ENCODE peak calls at places on chromosomes 5 and 9, in six cellular contexts. Q is amniotic stem cell; F is AG04450; C is AG08395; J is stimulated activated CD4-positive, alpha-beta T cell treated with anti-CD3 and anti-CD28 coated beads, Interleukin-2, amount 100 ng/mL, for 48 hours; G is hepatic stellate cell. D is an unnamed sample.
A peak's percentile ranks its signal among the peaks of the same experiment; 100 is the strongest.

GRCh38 chr9:88278036-88278435 is 110.2 kb upstream of the SPIN1 start:
- DNase-seq in Q (no peak), F (no peak), C (no peak), J (no peak), G (no peak), D (no peak)

GRCh38 chr5:135695656-135696055 is 116.9 kb upstream of the CXCL14 start:
- DNase-seq in Q (no peak), F (no peak), C (no peak), J (no peak), G (no peak), D (no peak)

GRCh38 chr9:99199938-99200539 is 21.7 kb downstream of the ALG2 start:
- DNase-seq in Q (no peak), F (no peak), C (no peak), J (no peak), G (no peak), D (no peak)

GRCh38 chr9:4297795-4298254 is 2.0 kb downstream of the GLIS3 start:
- DNase-seq in Q (peak; percentile 32), F (no peak), C (peak; percentile 23), J (peak; percentile 34), G (peak; percentile 46), D (peak; percentile 84)

GRCh38 chr9:22117511-22118388 is 108.6 kb upstream of the CDKN2B start:
- DNase-seq in Q (no peak), F (no peak), C (no peak), J (no peak), G (no peak), D (peak; percentile 66)

GRCh38 chr9:37290881-37291485 is 131.5 kb upstream of the GRHPR start:
- DNase-seq in Q (peak; percentile 35), F (peak; percentile 29), C (peak; percentile 60), J (no peak), G (peak; percentile 48), D (peak; percentile 85)

GRCh38 chr5:178424141-178424855 is 165.9 kb downstream of the COL23A1 start:
- DNase-seq in Q (no peak), F (no peak), C (no peak), J (no peak), G (no peak), D (no peak)

GRCh38 chr9:123642291-123643278 is 286.6 kb downstream of the CRB2 start:
- DNase-seq in Q (no peak), F (no peak), C (no peak), J (no peak), G (no peak), D (no peak)

GRCh38 chr9:131411719-131412681 is 18.1 kb downstream of the PRRC2B start:
- DNase-seq in Q (no peak), F (no peak), C (no peak), J (no peak), G (no peak), D (no peak)

GRCh38 chr5:97181856-97182545 is 1.0 kb downstream of the RIOK2 start:
- DNase-seq in Q (no peak), F (no peak), C (no peak), J (no peak), G (no peak), D (peak; percentile 22)

GRCh38 chr5:142484821-142485387 is 160.1 kb upstream of the SPRY4 start:
- DNase-seq in Q (no peak), F (no peak), C (no peak), J (no peak), G (no peak), D (peak; percentile 72)

GRCh38 chr5:145750194-145750593 is 84.9 kb downstream of the PRELID2 start:
- DNase-seq in Q (no peak), F (no peak), C (no peak), J (no peak), G (no peak), D (peak; percentile 57)

GRCh38 chr9:69421908-69422801 is 97.1 kb downstream of the ENTREP1 start:
- DNase-seq in Q (peak; percentile 28), F (peak; percentile 29), C (peak; percentile 83), J (peak; percentile 41), G (peak; percentile 81), D (peak; percentile 82)

GRCh38 chr5:58240286-58240685 is 219.6 kb downstream of the PLK2 start:
- DNase-seq in Q (peak; percentile 39), F (peak; percentile 46), C (peak; percentile 46), J (no peak), G (peak; percentile 19), D (peak; percentile 49)

GRCh38 chr5:125043781-125044391 is 297.4 kb upstream of the ZNF608 start:
- DNase-seq in Q (no peak), F (no peak), C (peak; percentile 47), J (no peak), G (no peak), D (peak; percentile 65)